ENCODE peak calls at places on chromosomes 2 and 18, in five cellular contexts. G is neuronal stem cell, Q is mesenchymal stem cell, I is H1, V is trophoblast cell. K is an unnamed sample.
A peak's percentile ranks its signal among the peaks of the same experiment; 100 is the strongest.

GRCh38 chr2:113977060-113977659 is 87.3 kb downstream of the ACTR3 start:
- DNase-seq in V (peak; percentile 30), Q (peak; percentile 23), G (no peak), I (no peak), K (peak; percentile 27)

GRCh38 chr2:95385570-95385984 is 16.9 kb upstream of the FAHD2A start:
- DNase-seq in Q (no peak), G (no peak), V (no peak), I (no peak), K (no peak)

GRCh38 chr2:137969876-137970275 is 5.6 kb downstream of the HNMT start:
- DNase-seq in Q (no peak), V (no peak), G (no peak), I (no peak), K (no peak)

GRCh38 chr2:174965551-174965950 is 39.6 kb downstream of the CHN1 start:
- DNase-seq in G (no peak), Q (no peak), I (no peak), V (no peak), K (no peak)

GRCh38 chr18:37254256-37254880 is 311.2 kb downstream of the CELF4 start:
- DNase-seq in G (no peak), I (no peak), V (no peak), Q (no peak), K (no peak)

GRCh38 chr18:67597759-67598158 is 81.2 kb upstream of the DSEL start:
- DNase-seq in V (no peak), G (no peak), Q (no peak), I (no peak), K (no peak)

GRCh38 chr2:128736689-128737545 is 418.2 kb upstream of the HS6ST1 start:
- DNase-seq in Q (peak; percentile 73), V (peak; percentile 94), G (peak; percentile 77), I (peak; percentile 50), K (peak; percentile 49)

GRCh38 chr2:75607988-75608683 is 38.4 kb upstream of the MRPL19 start:
- DNase-seq in I (no peak), G (peak; percentile 52), V (no peak), Q (peak; percentile 47), K (no peak)

GRCh38 chr2:113192459-113193100 is 18.8 kb downstream of the PSD4 start:
- DNase-seq in G (no peak), I (no peak), Q (no peak), V (no peak), K (no peak)

GRCh38 chr18:73279499-73279898 is 411.7 kb upstream of the NETO1 start:
- DNase-seq in V (no peak), G (no peak), Q (no peak), I (no peak), K (no peak)

GRCh38 chr2:172628085-172628484 is 72.2 kb downstream of the PDK1 start:
- DNase-seq in V (no peak), I (no peak), Q (no peak), G (no peak), K (no peak)

GRCh38 chr2:237588044-237588696 is 2.4 kb downstream of the RAB17 start:
- DNase-seq in G (no peak), Q (no peak), V (no peak), I (no peak), K (no peak)

DNA sequence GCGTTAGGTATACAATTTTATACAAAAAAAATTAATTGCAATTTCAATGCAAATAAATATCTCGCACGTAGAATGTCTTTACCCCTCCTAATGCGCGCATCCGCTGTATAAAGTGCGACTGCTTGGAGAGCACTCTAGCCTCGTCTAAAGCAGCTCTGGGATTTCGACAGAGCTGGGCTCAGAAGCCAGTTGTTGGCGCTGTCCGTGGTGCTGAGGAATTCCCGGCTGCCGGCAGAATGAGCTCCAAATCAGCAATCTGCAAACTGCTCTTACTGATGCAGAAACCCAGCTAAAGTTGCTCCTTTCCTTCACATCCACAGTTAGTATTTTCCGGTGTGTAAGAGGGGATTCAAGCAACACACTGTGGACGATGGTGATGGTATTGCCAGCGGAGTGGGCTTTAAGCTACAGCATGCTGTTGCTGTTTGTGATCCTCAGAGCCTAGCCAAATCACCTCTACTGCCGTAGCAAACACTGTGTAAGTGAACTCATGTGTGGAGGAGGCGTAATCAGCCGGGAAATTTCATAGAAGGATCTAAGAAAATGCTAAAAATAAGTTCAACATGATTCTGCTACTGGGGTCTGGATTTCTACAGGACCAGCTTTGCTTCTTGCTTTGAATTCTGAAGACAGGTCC is at the start of gene VWC2L:
- DNase-seq in V (peak; percentile 88), I (peak; percentile 79), G (peak; percentile 83), Q (peak; percentile 83), K (peak; percentile 76)
- H3K4me3 ChIP-seq in V (no peak within 1 kb of the TSS), I (peak within 1 kb of the TSS; percentile 32), G (no peak within 1 kb of the TSS), Q (no peak within 1 kb of the TSS), K (no peak within 1 kb of the TSS)

DNA sequence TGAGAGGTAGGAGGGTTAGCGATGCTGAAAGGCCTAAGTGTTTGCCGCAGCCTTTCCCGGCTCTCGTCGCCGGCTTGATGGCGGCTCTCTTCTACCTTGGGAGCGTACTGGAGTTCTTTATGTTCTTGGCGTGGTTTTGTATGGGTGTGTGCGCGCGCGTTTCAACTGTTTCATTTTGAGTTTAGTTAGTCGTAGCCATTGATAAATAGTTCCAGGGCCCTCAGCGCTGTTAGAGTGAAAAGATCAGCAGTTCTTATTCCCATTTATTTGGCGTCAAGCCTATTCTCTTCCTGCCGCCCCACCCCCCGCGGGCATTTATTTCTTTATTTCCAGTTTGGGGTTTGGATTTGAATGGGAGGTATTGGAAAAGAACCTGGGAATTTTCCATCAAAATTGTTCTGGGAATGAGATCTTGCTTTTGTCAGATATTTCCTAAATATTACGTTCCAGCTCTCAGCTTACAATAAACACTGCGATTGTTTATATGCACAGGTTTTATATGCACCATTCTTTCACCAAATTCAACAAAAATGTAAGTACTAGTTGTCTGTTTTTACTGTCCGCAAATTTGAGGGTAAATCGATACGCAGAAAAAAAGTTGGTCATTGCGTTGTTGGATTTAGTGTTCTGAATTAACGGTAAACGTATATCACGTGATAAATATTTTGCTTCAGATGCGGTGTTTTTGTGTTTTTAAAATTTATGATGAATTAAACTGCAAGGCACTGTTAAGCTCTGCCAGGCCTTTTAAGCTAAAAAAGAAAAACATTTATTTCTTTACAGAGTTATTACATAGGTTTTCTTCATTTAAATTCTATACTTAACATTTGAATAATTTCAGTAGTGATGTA is 963 bp downstream of the CCNT2 start:
- DNase-seq in V (peak; percentile 57), Q (peak; percentile 56), I (no peak), G (no peak), K (peak; percentile 12)
- H4K91ac ChIP-seq in V (peak overlapping the region; percentile 90), Q (peak overlapping the region; percentile 97), I (no peak overlapping the region), G (peak overlapping the region; percentile 92), K (peak overlapping the region; percentile 95)

GRCh38 chr2:202099515-202099914 is 26.5 kb downstream of the KIAA2012 start:
- DNase-seq in V (peak; percentile 6), I (no peak), Q (no peak), G (peak; percentile 36), K (no peak)
- H3K14ac ChIP-seq in V (no peak overlapping the region), I (no peak overlapping the region), Q (no peak overlapping the region), G (no peak overlapping the region), K (no peak overlapping the region)

GRCh38 chr2:38099096-38099997 is 23.4 kb upstream of the CYP1B1 start:
- DNase-seq in I (no peak), V (no peak), G (no peak), Q (peak; percentile 34), K (no peak)
- H3K4me3 ChIP-seq in I (peak overlapping the region; percentile 46), V (no peak overlapping the region), G (peak overlapping the region; percentile 6), Q (no peak overlapping the region), K (no peak overlapping the region)

GRCh38 chr2:33378551-33379220 is 97.8 kb upstream of the RASGRP3 start:
- DNase-seq in V (no peak), I (no peak), G (peak; percentile 44), Q (peak; percentile 38), K (peak; percentile 52)
- H4K91ac ChIP-seq in V (no peak overlapping the region), I (no peak overlapping the region), G (no peak overlapping the region), Q (no peak overlapping the region), K (no peak overlapping the region)

K was measured in IMR-90.